ENCODE peak calls at places on chromosomes 12 and 14, in five cellular contexts. One of them, this sample, is unnamed.

GRCh38 chr12:48442191-48442828 is 30.0 kb upstream of the ANP32D start:
- DNase-seq in fibroblast of lung: no peak
- DNase-seq in A549: peak
- DNase-seq in PC-9: no peak
- DNase-seq in IMR-90: no peak
- DNase-seq in this sample: no peak

GRCh38 chr12:57896437-57897201 is 44.7 kb upstream of the ATP23 start:
- DNase-seq in fibroblast of lung: peak
- DNase-seq in A549: peak
- DNase-seq in PC-9: no peak
- DNase-seq in IMR-90: peak
- DNase-seq in this sample: peak

GRCh38 chr14:74569826-74570591 is 42.0 kb downstream of the LTBP2 start:
- DNase-seq in fibroblast of lung: peak
- DNase-seq in A549: no peak
- DNase-seq in PC-9: peak
- DNase-seq in IMR-90: peak
- DNase-seq in this sample: peak

GRCh38 chr12:30828686-30829085 is 73.9 kb upstream of the CAPRIN2 start:
- DNase-seq in fibroblast of lung: no peak
- DNase-seq in A549: no peak
- DNase-seq in PC-9: peak
- DNase-seq in IMR-90: no peak
- DNase-seq in this sample: no peak

GRCh38 chr14:37862263-37862662 is 266.8 kb downstream of the TTC6 start:
- DNase-seq in fibroblast of lung: no peak
- DNase-seq in A549: no peak
- DNase-seq in PC-9: no peak
- DNase-seq in IMR-90: no peak
- DNase-seq in this sample: no peak

GRCh38 chr12:3456809-3457208 is 34.2 kb upstream of the PRMT8 start:
- DNase-seq in fibroblast of lung: no peak
- DNase-seq in A549: peak
- DNase-seq in PC-9: no peak
- DNase-seq in IMR-90: no peak
- DNase-seq in this sample: no peak

GRCh38 chr12:64544796-64545382 is 65.4 kb upstream of the RASSF3 start:
- DNase-seq in fibroblast of lung: no peak
- DNase-seq in A549: no peak
- DNase-seq in PC-9: no peak
- DNase-seq in IMR-90: no peak
- DNase-seq in this sample: no peak

GRCh38 chr14:54637829-54638446 is 71.0 kb downstream of the SAMD4A start:
- DNase-seq in fibroblast of lung: peak
- DNase-seq in A549: peak
- DNase-seq in PC-9: no peak
- DNase-seq in IMR-90: peak
- DNase-seq in this sample: peak

GRCh38 chr12:12786371-12786715 is 884 bp downstream of the APOLD1 start:
- DNase-seq in fibroblast of lung: peak
- DNase-seq in A549: no peak
- DNase-seq in PC-9: peak
- DNase-seq in IMR-90: no peak
- DNase-seq in this sample: no peak

GRCh38 chr12:65892905-65893304 is 68.6 kb downstream of the HMGA2 start:
- DNase-seq in fibroblast of lung: peak
- DNase-seq in A549: no peak
- DNase-seq in PC-9: no peak
- DNase-seq in IMR-90: peak
- DNase-seq in this sample: no peak

GRCh38 chr12:95218852-95219171 is 1.2 kb downstream of the VEZT start:
- DNase-seq in fibroblast of lung: no peak
- DNase-seq in A549: peak
- DNase-seq in PC-9: no peak
- DNase-seq in IMR-90: no peak
- DNase-seq in this sample: no peak

GRCh38 chr12:80472912-80473500 is 29.0 kb downstream of the PTPRQ start:
- DNase-seq in fibroblast of lung: peak
- DNase-seq in A549: peak
- DNase-seq in PC-9: peak
- DNase-seq in IMR-90: peak
- DNase-seq in this sample: peak

GRCh38 chr14:28746247-28746646 is 20.3 kb upstream of the FOXG1 start:
- DNase-seq in fibroblast of lung: no peak
- DNase-seq in A549: no peak
- DNase-seq in PC-9: no peak
- DNase-seq in IMR-90: no peak
- DNase-seq in this sample: no peak

GRCh38 chr12:45314770-45315169 is 98.9 kb downstream of the ANO6 start:
- DNase-seq in fibroblast of lung: no peak
- DNase-seq in A549: no peak
- DNase-seq in PC-9: no peak
- DNase-seq in IMR-90: no peak
- DNase-seq in this sample: no peak

GRCh38 chr12:53798575-53798974 is 46.8 kb upstream of the CISTR start:
- DNase-seq in fibroblast of lung: no peak
- DNase-seq in A549: peak
- DNase-seq in PC-9: peak
- DNase-seq in IMR-90: no peak
- DNase-seq in this sample: no peak

GRCh38 chr12:1984759-1985158 is 19.5 kb downstream of the DCP1B start:
- DNase-seq in fibroblast of lung: no peak
- DNase-seq in A549: no peak
- DNase-seq in PC-9: no peak
- DNase-seq in IMR-90: no peak
- DNase-seq in this sample: no peak

GRCh38 chr12:122839907-122840554 is 4.8 kb downstream of the HIP1R start:
- DNase-seq in fibroblast of lung: no peak
- DNase-seq in A549: no peak
- DNase-seq in PC-9: no peak
- DNase-seq in IMR-90: no peak
- DNase-seq in this sample: no peak

GRCh38 chr14:89625988-89626806 is 209.2 kb upstream of the FOXN3 start:
- DNase-seq in fibroblast of lung: no peak
- DNase-seq in A549: no peak
- DNase-seq in PC-9: no peak
- DNase-seq in IMR-90: no peak
- DNase-seq in this sample: no peak

GRCh38 chr12:49352351-49352750 is 5.7 kb downstream of the DNAJC22 start:
- DNase-seq in fibroblast of lung: no peak
- DNase-seq in A549: no peak
- DNase-seq in PC-9: no peak
- DNase-seq in IMR-90: no peak
- DNase-seq in this sample: no peak

GRCh38 chr12:18250313-18250916 is 10.9 kb upstream of the PIK3C2G start:
- DNase-seq in fibroblast of lung: peak
- DNase-seq in A549: peak
- DNase-seq in PC-9: no peak
- DNase-seq in IMR-90: peak
- DNase-seq in this sample: peak

GRCh38 chr12:2256915-2257314 is 204.1 kb downstream of the CACNA1C start:
- DNase-seq in fibroblast of lung: peak
- DNase-seq in A549: no peak
- DNase-seq in PC-9: no peak
- DNase-seq in IMR-90: peak
- DNase-seq in this sample: no peak

GRCh38 chr14:33589334-33589733 is 361.5 kb downstream of the EGLN3 start:
- DNase-seq in fibroblast of lung: peak
- DNase-seq in A549: no peak
- DNase-seq in PC-9: peak
- DNase-seq in IMR-90: peak
- DNase-seq in this sample: peak

GRCh38 chr12:63820427-63820826 is 24.1 kb upstream of the SRGAP1 start:
- DNase-seq in fibroblast of lung: no peak
- DNase-seq in A549: no peak
- DNase-seq in PC-9: no peak
- DNase-seq in IMR-90: no peak
- DNase-seq in this sample: no peak

GRCh38 chr12:68953536-68953935 is 20.6 kb upstream of the CPM start:
- DNase-seq in fibroblast of lung: no peak
- DNase-seq in A549: no peak
- DNase-seq in PC-9: peak
- DNase-seq in IMR-90: no peak
- DNase-seq in this sample: no peak

GRCh38 chr12:121504505-121504904 is 76.3 kb downstream of the KDM2B start:
- DNase-seq in fibroblast of lung: no peak
- DNase-seq in A549: no peak
- DNase-seq in PC-9: no peak
- DNase-seq in IMR-90: no peak
- DNase-seq in this sample: no peak

GRCh38 chr12:15193927-15194326 is 27.3 kb downstream of the RERG start:
- DNase-seq in fibroblast of lung: no peak
- DNase-seq in A549: peak
- DNase-seq in PC-9: peak
- DNase-seq in IMR-90: no peak
- DNase-seq in this sample: peak

GRCh38 chr12:40622246-40622838 is 69.9 kb upstream of the CNTN1 start:
- DNase-seq in fibroblast of lung: peak
- DNase-seq in A549: peak
- DNase-seq in PC-9: no peak
- DNase-seq in IMR-90: peak
- DNase-seq in this sample: peak

GRCh38 chr12:13288501-13288900 is 92.0 kb downstream of the EMP1 start:
- DNase-seq in fibroblast of lung: peak
- DNase-seq in A549: no peak
- DNase-seq in PC-9: no peak
- DNase-seq in IMR-90: peak
- DNase-seq in this sample: no peak

GRCh38 chr12:2614341-2614740 is 180.4 kb upstream of the FKBP4 start:
- DNase-seq in fibroblast of lung: peak
- DNase-seq in A549: no peak
- DNase-seq in PC-9: no peak
- DNase-seq in IMR-90: peak
- DNase-seq in this sample: no peak

GRCh38 chr12:59046763-59047534 is 126.6 kb upstream of the LRIG3 start:
- DNase-seq in fibroblast of lung: no peak
- DNase-seq in A549: no peak
- DNase-seq in PC-9: no peak
- DNase-seq in IMR-90: no peak
- DNase-seq in this sample: no peak
- TF ChIP-seq CTCF in fibroblast of lung: no peak
- TF ChIP-seq CTCF in A549: no peak
- TF ChIP-seq CTCF in PC-9: no peak
- TF ChIP-seq CTCF in IMR-90: no peak
- TF ChIP-seq CTCF in this sample: no peak

GRCh38 chr12:87796961-87797516 is 232.2 kb downstream of the C12orf50 start:
- DNase-seq in fibroblast of lung: no peak
- DNase-seq in A549: no peak
- DNase-seq in PC-9: no peak
- DNase-seq in IMR-90: no peak
- DNase-seq in this sample: no peak
- H3K4me2 ChIP-seq in fibroblast of lung: no peak
- H3K4me2 ChIP-seq in A549: peak
- H3K4me2 ChIP-seq in PC-9: no peak
- H3K4me2 ChIP-seq in IMR-90: no peak
- H3K4me2 ChIP-seq in this sample: no peak

GRCh38 chr14:98907981-98908544 is 363.9 kb downstream of the BCL11B start:
- DNase-seq in fibroblast of lung: no peak
- DNase-seq in A549: no peak
- DNase-seq in PC-9: no peak
- DNase-seq in IMR-90: no peak
- DNase-seq in this sample: no peak

GRCh38 chr14:98906123-98906995 is 365.6 kb downstream of the BCL11B start:
- DNase-seq in fibroblast of lung: peak
- DNase-seq in A549: peak
- DNase-seq in PC-9: no peak
- DNase-seq in IMR-90: no peak
- DNase-seq in this sample: peak

GRCh38 chr14:98912655-98913054 is 359.3 kb downstream of the BCL11B start:
- DNase-seq in fibroblast of lung: no peak
- DNase-seq in A549: no peak
- DNase-seq in PC-9: no peak
- DNase-seq in IMR-90: no peak
- DNase-seq in this sample: no peak

GRCh38 chr14:98907271-98907670 is 364.7 kb downstream of the BCL11B start:
- DNase-seq in fibroblast of lung: no peak
- DNase-seq in A549: no peak
- DNase-seq in PC-9: no peak
- DNase-seq in IMR-90: no peak
- DNase-seq in this sample: no peak

GRCh38 chr14:98909251-98909944 is 362.6 kb downstream of the BCL11B start:
- DNase-seq in fibroblast of lung: peak
- DNase-seq in A549: peak
- DNase-seq in PC-9: no peak
- DNase-seq in IMR-90: no peak
- DNase-seq in this sample: no peak
- TF ChIP-seq CTCF in fibroblast of lung: no peak
- TF ChIP-seq CTCF in A549: no peak
- TF ChIP-seq CTCF in PC-9: no peak
- TF ChIP-seq CTCF in IMR-90: no peak
- TF ChIP-seq CTCF in this sample: no peak

DNA sequence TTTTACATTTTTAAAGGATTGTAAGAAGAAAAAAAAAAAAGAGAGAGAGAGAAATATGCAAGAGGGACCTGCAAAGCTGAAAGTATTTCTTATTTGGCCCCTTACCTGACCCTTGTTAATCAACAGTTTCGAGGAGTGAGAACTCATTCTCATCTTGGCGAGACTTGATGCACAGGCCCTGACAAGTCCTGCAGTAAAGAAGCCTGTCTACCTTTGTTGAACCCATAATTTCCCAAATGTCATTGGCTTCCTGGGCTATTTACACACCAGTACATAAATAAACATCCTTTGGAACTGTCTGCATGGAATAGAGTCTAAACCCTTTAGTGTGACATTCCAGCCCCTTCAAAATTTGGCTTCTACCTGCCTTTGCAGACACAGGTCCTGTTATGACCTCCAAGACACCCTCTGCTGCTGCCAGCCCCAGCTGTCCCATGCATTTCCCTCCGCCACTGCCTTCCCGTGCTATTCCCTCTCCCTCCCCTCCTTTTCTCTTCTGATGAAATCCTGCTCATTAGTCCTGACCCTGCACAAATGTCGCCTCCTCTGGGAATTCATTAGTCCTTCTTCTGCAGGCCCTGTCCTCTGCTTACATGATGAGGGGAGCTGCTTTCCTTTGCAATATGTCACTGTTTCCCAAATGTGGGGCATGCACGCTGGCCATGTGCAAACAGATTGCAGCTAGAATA is 35.1 kb downstream of the MYL2 start:
- DNase-seq in fibroblast of lung: no peak
- DNase-seq in A549: no peak
- DNase-seq in PC-9: no peak
- DNase-seq in IMR-90: no peak
- DNase-seq in this sample: no peak
- H3K4me2 ChIP-seq in fibroblast of lung: no peak
- H3K4me2 ChIP-seq in A549: no peak
- H3K4me2 ChIP-seq in PC-9: no peak
- H3K4me2 ChIP-seq in IMR-90: no peak
- H3K4me2 ChIP-seq in this sample: no peak

GRCh38 chr12:86186449-86186848 is 69.7 kb downstream of the MGAT4C start:
- DNase-seq in fibroblast of lung: no peak
- DNase-seq in A549: peak
- DNase-seq in PC-9: no peak
- DNase-seq in IMR-90: peak
- DNase-seq in this sample: no peak
- TF ChIP-seq CTCF in fibroblast of lung: no peak
- TF ChIP-seq CTCF in A549: no peak
- TF ChIP-seq CTCF in PC-9: no peak
- TF ChIP-seq CTCF in IMR-90: peak
- TF ChIP-seq CTCF in this sample: no peak